ENCODE peak calls at places on chromosome 12, in eight cellular contexts. T is transverse colon, P is HFFc6, O is dorsolateral prefrontal cortex, I is mesothelial cell of epicardium, X is PC-3, Y is tibial artery, M is progenitor cell of endocrine pancreas. V is an unnamed sample.
A peak's percentile ranks its signal among the peaks of the same experiment; 100 is the strongest.

GRCh38 chr12:5432011-5432400 is at the start of gene NTF3:
- DNase-seq in T (no peak), P (peak; percentile 41), O (no peak), I (peak; percentile 60), X (no peak), Y (no peak), M (peak; percentile 34), V (no peak)

GRCh38 chr12:130498589-130499385 is 161.1 kb downstream of the PIWIL1 start:
- DNase-seq in T (no peak), P (no peak), O (no peak), I (no peak), X (no peak), Y (no peak), M (no peak), V (no peak)

GRCh38 chr12:67091204-67091603 is 178.0 kb upstream of the CAND1 start:
- DNase-seq in T (no peak), P (no peak), O (no peak), I (no peak), X (no peak), Y (no peak), M (no peak), V (no peak)

GRCh38 chr12:127306604-127307215 is 960.3 kb upstream of the TMEM132C start:
- DNase-seq in T (no peak), P (peak; percentile 72), O (no peak), I (no peak), X (peak; percentile 81), Y (no peak), M (no peak), V (no peak)

GRCh38 chr12:108112815-108113556 is 16.1 kb upstream of the WSCD2 start:
- DNase-seq in T (no peak), P (no peak), O (no peak), I (peak; percentile 54), X (no peak), Y (no peak), M (no peak), V (no peak)

GRCh38 chr12:5204271-5204670 is 160.6 kb downstream of the KCNA5 start:
- DNase-seq in T (no peak), P (no peak), O (no peak), I (no peak), X (no peak), Y (no peak), M (no peak), V (no peak)

GRCh38 chr12:6821271-6821673 is 349 bp upstream of the GPR162 start:
- DNase-seq in T (peak; percentile 60), P (no peak), O (peak; percentile 79), I (peak; percentile 59), X (no peak), Y (peak; percentile 80), M (no peak), V (peak; percentile 82)

GRCh38 chr12:21992823-21993222 is 51.6 kb upstream of the ABCC9 start:
- DNase-seq in T (peak; percentile 35), P (no peak), O (no peak), I (no peak), X (no peak), Y (no peak), M (no peak), V (no peak)

GRCh38 chr12:106903241-106903950 is 52.3 kb upstream of the TMEM263 start:
- DNase-seq in T (peak; percentile 90), P (peak; percentile 16), O (no peak), I (peak; percentile 84), X (peak; percentile 81), Y (peak; percentile 52), M (peak; percentile 71), V (no peak)

GRCh38 chr12:23222801-23223200 is 597.8 kb downstream of the ETNK1 start:
- DNase-seq in T (no peak), P (no peak), O (no peak), I (no peak), X (no peak), Y (no peak), M (no peak), V (no peak)

GRCh38 chr12:104741072-104741471 is 217.0 kb downstream of the SLC41A2 start:
- DNase-seq in T (no peak), P (no peak), O (no peak), I (no peak), X (no peak), Y (no peak), M (no peak), V (no peak)

GRCh38 chr12:67352682-67353081 is 83.5 kb downstream of the CAND1 start:
- DNase-seq in T (no peak), P (no peak), O (no peak), I (no peak), X (peak; percentile 14), Y (no peak), M (no peak), V (no peak)

GRCh38 chr12:40921563-40922163 is 229.4 kb downstream of the CNTN1 start:
- DNase-seq in T (no peak), P (peak; percentile 7), O (no peak), I (no peak), X (peak; percentile 60), Y (no peak), M (no peak), V (no peak)

GRCh38 chr12:45878630-45879255 is 111.6 kb downstream of the SCAF11 start:
- DNase-seq in T (no peak), P (no peak), O (no peak), I (no peak), X (peak; percentile 25), Y (no peak), M (no peak), V (no peak)

GRCh38 chr12:109266106-109266879 is 42.8 kb downstream of the FOXN4 start:
- DNase-seq in T (no peak), P (no peak), O (no peak), I (no peak), X (no peak), Y (no peak), M (no peak), V (no peak)

GRCh38 chr12:106013941-106014340 is 124.8 kb downstream of the NUAK1 start:
- DNase-seq in T (no peak), P (no peak), O (no peak), I (no peak), X (no peak), Y (no peak), M (no peak), V (no peak)

GRCh38 chr12:6312529-6313325 is 2.2 kb downstream of the PLEKHG6 start:
- DNase-seq in T (peak; percentile 92), P (no peak), O (no peak), I (no peak), X (peak; percentile 71), Y (no peak), M (no peak), V (no peak)

GRCh38 chr12:129312048-129312447 is 458.8 kb downstream of the GLT1D1 start:
- DNase-seq in T (no peak), P (no peak), O (no peak), I (no peak), X (no peak), Y (no peak), M (no peak), V (no peak)

GRCh38 chr12:127052491-127053232 is 1214.3 kb upstream of the TMEM132C start:
- DNase-seq in T (no peak), P (peak; percentile 79), O (no peak), I (no peak), X (peak; percentile 99), Y (no peak), M (no peak), V (no peak)

GRCh38 chr12:132632521-132633228 is 14.1 kb downstream of the P2RX2 start:
- DNase-seq in T (no peak), P (no peak), O (no peak), I (no peak), X (no peak), Y (no peak), M (no peak), V (no peak)

GRCh38 chr12:15428632-15429031 is 106.3 kb downstream of the PTPRO start:
- DNase-seq in T (no peak), P (no peak), O (no peak), I (no peak), X (no peak), Y (no peak), M (no peak), V (no peak)
- TF ChIP-seq CTCF in T (no peak), P (no peak), O (no peak), I (no peak), X (no peak), Y (no peak), M (no peak), V (no peak)

GRCh38 chr12:43776498-43776897 is 17.7 kb downstream of the IRAK4 start:
- DNase-seq in T (no peak), P (peak; percentile 28), O (no peak), I (no peak), X (peak; percentile 76), Y (no peak), M (no peak), V (no peak)
- TF ChIP-seq CTCF in T (no peak), P (peak; percentile 70), O (peak; percentile 38), I (no peak), X (peak; percentile 86), Y (peak; percentile 15), M (peak; percentile 62), V (peak; percentile 38)

GRCh38 chr12:124369055-124369900 is 74.4 kb downstream of the RFLNA start:
- DNase-seq in T (peak; percentile 86), P (peak; percentile 89), O (peak; percentile 85), I (no peak), X (peak; percentile 81), Y (peak; percentile 89), M (no peak), V (no peak)

GRCh38 chr12:124369901-124370378 is 75.0 kb downstream of the RFLNA start:
- DNase-seq in T (no peak), P (no peak), O (peak; percentile 71), I (no peak), X (no peak), Y (no peak), M (no peak), V (no peak)

GRCh38 chr12:124370384-124370783 is 75.5 kb downstream of the RFLNA start:
- DNase-seq in T (no peak), P (no peak), O (no peak), I (no peak), X (no peak), Y (no peak), M (no peak), V (no peak)

GRCh38 chr12:124370851-124371250 is 76.0 kb downstream of the RFLNA start:
- DNase-seq in T (no peak), P (no peak), O (no peak), I (no peak), X (no peak), Y (no peak), M (no peak), V (no peak)

GRCh38 chr12:124368421-124369032 is 73.6 kb downstream of the RFLNA start:
- DNase-seq in T (no peak), P (no peak), O (no peak), I (no peak), X (no peak), Y (no peak), M (no peak), V (no peak)
- TF ChIP-seq CTCF in T (no peak), P (no peak), O (no peak), I (no peak), X (peak; percentile 30), Y (no peak), M (no peak), V (no peak)

DNA sequence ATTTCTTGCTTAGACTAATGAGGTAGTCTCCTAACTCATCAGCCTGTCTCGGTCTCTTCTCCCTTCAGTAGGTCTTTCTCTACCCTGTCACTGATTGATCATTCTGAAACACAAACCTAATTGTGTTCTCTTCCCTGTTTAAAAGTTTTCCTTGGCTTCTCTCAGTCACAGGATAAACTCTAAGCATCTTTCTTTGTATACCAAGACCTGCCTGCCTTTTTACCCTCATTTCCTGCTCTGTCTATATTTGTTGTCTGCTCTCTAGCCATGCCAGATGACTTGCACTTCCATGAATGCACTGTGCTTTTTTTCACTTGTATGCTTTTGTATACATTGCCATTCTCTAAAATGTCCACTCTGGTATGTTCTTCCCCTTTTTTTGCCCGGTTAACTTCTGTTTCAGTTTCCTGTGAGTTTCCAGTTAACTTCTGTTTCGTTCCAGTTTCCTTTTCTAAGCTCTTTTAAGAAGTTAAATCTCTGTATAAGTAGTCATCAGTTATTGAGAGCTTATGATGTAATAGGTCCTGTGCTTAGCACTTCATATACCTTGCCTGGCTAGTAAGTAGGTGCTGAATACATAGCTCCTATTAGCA is 12.8 kb downstream of the DIP2B start:
- DNase-seq in T (no peak), P (peak; percentile 39), O (no peak), I (no peak), X (no peak), Y (no peak), M (no peak), V (no peak)
- TF ChIP-seq CTCF in T (no peak), P (no peak), O (no peak), I (no peak), X (no peak), Y (no peak), M (no peak), V (no peak)